ENCODE peak calls at places on chromosome 7, in ten cellular contexts. One of them, this sample, is unnamed.

GRCh38 chr7:29471444-29472138 is 92.0 kb upstream of the PRR15 start:
- DNase-seq in heart right ventricle: no peak
- DNase-seq in activated T-helper 9 cell treated with anti-CD3 and anti-CD28 coated beads, Interleukin-2, amount 50 U/mL, for 16 hours: no peak
- DNase-seq in T-cell: no peak
- DNase-seq in ovary: no peak
- DNase-seq in stimulated activated CD4-positive, alpha-beta T cell treated with anti-CD3 and anti-CD28 coated beads, Interleukin-1b, Interleukin-23, amount 100 ng/mL, for 4 hours: no peak
- DNase-seq in fibroblast of lung: no peak
- DNase-seq in hepatic stellate cell: no peak
- DNase-seq in DMS153: no peak
- DNase-seq in amygdala: no peak
- DNase-seq in this sample: no peak

GRCh38 chr7:2982831-2983230 is 60.8 kb downstream of the CARD11 start:
- DNase-seq in heart right ventricle: no peak
- DNase-seq in ovary: no peak
- DNase-seq in amygdala: no peak
- DNase-seq in stimulated activated CD4-positive, alpha-beta T cell treated with anti-CD3 and anti-CD28 coated beads, Interleukin-1b, Interleukin-23, amount 100 ng/mL, for 4 hours: peak; percentile 25
- DNase-seq in hepatic stellate cell: no peak
- DNase-seq in T-cell: peak; percentile 67
- DNase-seq in fibroblast of lung: no peak
- DNase-seq in activated T-helper 9 cell treated with anti-CD3 and anti-CD28 coated beads, Interleukin-2, amount 50 U/mL, for 16 hours: peak; percentile 21
- DNase-seq in DMS153: no peak
- DNase-seq in this sample: no peak

GRCh38 chr7:130794619-130794922 is 60.6 kb upstream of the KLF14 start:
- DNase-seq in heart right ventricle: no peak
- DNase-seq in fibroblast of lung: no peak
- DNase-seq in activated T-helper 9 cell treated with anti-CD3 and anti-CD28 coated beads, Interleukin-2, amount 50 U/mL, for 16 hours: no peak
- DNase-seq in amygdala: no peak
- DNase-seq in hepatic stellate cell: no peak
- DNase-seq in stimulated activated CD4-positive, alpha-beta T cell treated with anti-CD3 and anti-CD28 coated beads, Interleukin-1b, Interleukin-23, amount 100 ng/mL, for 4 hours: no peak
- DNase-seq in DMS153: no peak
- DNase-seq in ovary: no peak
- DNase-seq in T-cell: no peak
- DNase-seq in this sample: no peak

GRCh38 chr7:51459809-51460208 is 143.2 kb upstream of the COBL start:
- DNase-seq in hepatic stellate cell: no peak
- DNase-seq in heart right ventricle: no peak
- DNase-seq in ovary: no peak
- DNase-seq in T-cell: no peak
- DNase-seq in activated T-helper 9 cell treated with anti-CD3 and anti-CD28 coated beads, Interleukin-2, amount 50 U/mL, for 16 hours: no peak
- DNase-seq in stimulated activated CD4-positive, alpha-beta T cell treated with anti-CD3 and anti-CD28 coated beads, Interleukin-1b, Interleukin-23, amount 100 ng/mL, for 4 hours: no peak
- DNase-seq in fibroblast of lung: no peak
- DNase-seq in amygdala: no peak
- DNase-seq in DMS153: no peak
- DNase-seq in this sample: no peak

GRCh38 chr7:25716421-25716820 is 435.6 kb upstream of the NFE2L3 start:
- DNase-seq in fibroblast of lung: no peak
- DNase-seq in ovary: no peak
- DNase-seq in hepatic stellate cell: peak; percentile 4
- DNase-seq in stimulated activated CD4-positive, alpha-beta T cell treated with anti-CD3 and anti-CD28 coated beads, Interleukin-1b, Interleukin-23, amount 100 ng/mL, for 4 hours: no peak
- DNase-seq in T-cell: no peak
- DNase-seq in heart right ventricle: no peak
- DNase-seq in amygdala: no peak
- DNase-seq in activated T-helper 9 cell treated with anti-CD3 and anti-CD28 coated beads, Interleukin-2, amount 50 U/mL, for 16 hours: no peak
- DNase-seq in DMS153: no peak
- DNase-seq in this sample: no peak

GRCh38 chr7:86784765-86785164 is 141.1 kb downstream of the GRM3 start:
- DNase-seq in amygdala: no peak
- DNase-seq in ovary: no peak
- DNase-seq in heart right ventricle: no peak
- DNase-seq in stimulated activated CD4-positive, alpha-beta T cell treated with anti-CD3 and anti-CD28 coated beads, Interleukin-1b, Interleukin-23, amount 100 ng/mL, for 4 hours: no peak
- DNase-seq in DMS153: no peak
- DNase-seq in T-cell: no peak
- DNase-seq in activated T-helper 9 cell treated with anti-CD3 and anti-CD28 coated beads, Interleukin-2, amount 50 U/mL, for 16 hours: no peak
- DNase-seq in fibroblast of lung: no peak
- DNase-seq in hepatic stellate cell: no peak
- DNase-seq in this sample: no peak

GRCh38 chr7:84455788-84456187 is 261.2 kb upstream of the SEMA3A start:
- DNase-seq in fibroblast of lung: peak; percentile 70
- DNase-seq in hepatic stellate cell: no peak
- DNase-seq in heart right ventricle: no peak
- DNase-seq in ovary: no peak
- DNase-seq in DMS153: no peak
- DNase-seq in stimulated activated CD4-positive, alpha-beta T cell treated with anti-CD3 and anti-CD28 coated beads, Interleukin-1b, Interleukin-23, amount 100 ng/mL, for 4 hours: no peak
- DNase-seq in activated T-helper 9 cell treated with anti-CD3 and anti-CD28 coated beads, Interleukin-2, amount 50 U/mL, for 16 hours: no peak
- DNase-seq in amygdala: no peak
- DNase-seq in T-cell: no peak
- DNase-seq in this sample: no peak

GRCh38 chr7:113561446-113561845 is 357.4 kb downstream of the PPP1R3A start:
- DNase-seq in heart right ventricle: no peak
- DNase-seq in hepatic stellate cell: no peak
- DNase-seq in fibroblast of lung: peak; percentile 27
- DNase-seq in ovary: no peak
- DNase-seq in DMS153: no peak
- DNase-seq in activated T-helper 9 cell treated with anti-CD3 and anti-CD28 coated beads, Interleukin-2, amount 50 U/mL, for 16 hours: no peak
- DNase-seq in amygdala: no peak
- DNase-seq in stimulated activated CD4-positive, alpha-beta T cell treated with anti-CD3 and anti-CD28 coated beads, Interleukin-1b, Interleukin-23, amount 100 ng/mL, for 4 hours: no peak
- DNase-seq in T-cell: no peak
- DNase-seq in this sample: no peak

GRCh38 chr7:99041526-99041925 is 102.4 kb downstream of the SMURF1 start:
- DNase-seq in hepatic stellate cell: no peak
- DNase-seq in DMS153: no peak
- DNase-seq in fibroblast of lung: no peak
- DNase-seq in T-cell: no peak
- DNase-seq in amygdala: no peak
- DNase-seq in activated T-helper 9 cell treated with anti-CD3 and anti-CD28 coated beads, Interleukin-2, amount 50 U/mL, for 16 hours: no peak
- DNase-seq in stimulated activated CD4-positive, alpha-beta T cell treated with anti-CD3 and anti-CD28 coated beads, Interleukin-1b, Interleukin-23, amount 100 ng/mL, for 4 hours: no peak
- DNase-seq in ovary: no peak
- DNase-seq in heart right ventricle: no peak
- DNase-seq in this sample: no peak

GRCh38 chr7:147578196-147578595 is 1012.4 kb upstream of the C7orf33 start:
- DNase-seq in ovary: no peak
- DNase-seq in stimulated activated CD4-positive, alpha-beta T cell treated with anti-CD3 and anti-CD28 coated beads, Interleukin-1b, Interleukin-23, amount 100 ng/mL, for 4 hours: no peak
- DNase-seq in heart right ventricle: no peak
- DNase-seq in hepatic stellate cell: no peak
- DNase-seq in T-cell: no peak
- DNase-seq in amygdala: no peak
- DNase-seq in fibroblast of lung: peak; percentile 1
- DNase-seq in DMS153: no peak
- DNase-seq in activated T-helper 9 cell treated with anti-CD3 and anti-CD28 coated beads, Interleukin-2, amount 50 U/mL, for 16 hours: no peak
- DNase-seq in this sample: no peak

GRCh38 chr7:150856303-150857275 is 4.3 kb downstream of the AOC1 start:
- DNase-seq in fibroblast of lung: no peak
- DNase-seq in heart right ventricle: no peak
- DNase-seq in ovary: no peak
- DNase-seq in T-cell: no peak
- DNase-seq in hepatic stellate cell: no peak
- DNase-seq in activated T-helper 9 cell treated with anti-CD3 and anti-CD28 coated beads, Interleukin-2, amount 50 U/mL, for 16 hours: no peak
- DNase-seq in DMS153: no peak
- DNase-seq in amygdala: no peak
- DNase-seq in stimulated activated CD4-positive, alpha-beta T cell treated with anti-CD3 and anti-CD28 coated beads, Interleukin-1b, Interleukin-23, amount 100 ng/mL, for 4 hours: no peak
- DNase-seq in this sample: no peak

GRCh38 chr7:142120474-142121000 is 9.0 kb downstream of the MGAM2 start:
- DNase-seq in hepatic stellate cell: no peak
- DNase-seq in activated T-helper 9 cell treated with anti-CD3 and anti-CD28 coated beads, Interleukin-2, amount 50 U/mL, for 16 hours: no peak
- DNase-seq in stimulated activated CD4-positive, alpha-beta T cell treated with anti-CD3 and anti-CD28 coated beads, Interleukin-1b, Interleukin-23, amount 100 ng/mL, for 4 hours: no peak
- DNase-seq in heart right ventricle: no peak
- DNase-seq in DMS153: no peak
- DNase-seq in amygdala: no peak
- DNase-seq in T-cell: no peak
- DNase-seq in ovary: no peak
- DNase-seq in fibroblast of lung: no peak
- DNase-seq in this sample: no peak